ENCODE peak calls at places on chromosomes 7 and 10, in six cellular contexts. One of them, this sample, is unnamed.

GRCh38 chr7:138979226-138979979 is 1.8 kb downstream of the KIAA1549 start:
- DNase-seq in ACHN: peak; percentile 34
- DNase-seq in activated T-helper 1 cell treated with anti-CD3 and anti-CD28 coated beads, Interleukin-2, amount 50 U/mL, for 16 hours: no peak
- DNase-seq in NCI-H748 treated with DMSO at 0.1 percent for 48 hours: no peak
- DNase-seq in hepatocyte: no peak
- DNase-seq in pancreas: no peak
- DNase-seq in this sample: peak; percentile 15

GRCh38 chr7:107047902-107048782 is 3.6 kb downstream of the PRKAR2B start:
- DNase-seq in ACHN: no peak
- DNase-seq in activated T-helper 1 cell treated with anti-CD3 and anti-CD28 coated beads, Interleukin-2, amount 50 U/mL, for 16 hours: no peak
- DNase-seq in NCI-H748 treated with DMSO at 0.1 percent for 48 hours: no peak
- DNase-seq in hepatocyte: no peak
- DNase-seq in pancreas: no peak
- DNase-seq in this sample: no peak

GRCh38 chr7:33243319-33243881 is 114.0 kb downstream of the BBS9 start:
- DNase-seq in ACHN: peak; percentile 69
- DNase-seq in activated T-helper 1 cell treated with anti-CD3 and anti-CD28 coated beads, Interleukin-2, amount 50 U/mL, for 16 hours: no peak
- DNase-seq in NCI-H748 treated with DMSO at 0.1 percent for 48 hours: peak; percentile 53
- DNase-seq in hepatocyte: peak; percentile 55
- DNase-seq in pancreas: no peak
- DNase-seq in this sample: no peak

GRCh38 chr10:119491941-119492340 is 50.6 kb downstream of the RGS10 start:
- DNase-seq in ACHN: no peak
- DNase-seq in activated T-helper 1 cell treated with anti-CD3 and anti-CD28 coated beads, Interleukin-2, amount 50 U/mL, for 16 hours: no peak
- DNase-seq in NCI-H748 treated with DMSO at 0.1 percent for 48 hours: no peak
- DNase-seq in hepatocyte: no peak
- DNase-seq in pancreas: no peak
- DNase-seq in this sample: no peak

GRCh38 chr10:125124114-125124486 is 36.3 kb downstream of the CTBP2 start:
- DNase-seq in ACHN: no peak
- DNase-seq in activated T-helper 1 cell treated with anti-CD3 and anti-CD28 coated beads, Interleukin-2, amount 50 U/mL, for 16 hours: no peak
- DNase-seq in NCI-H748 treated with DMSO at 0.1 percent for 48 hours: no peak
- DNase-seq in hepatocyte: no peak
- DNase-seq in pancreas: no peak
- DNase-seq in this sample: no peak

GRCh38 chr10:119256030-119256429 is 48.7 kb downstream of the GRK5 start:
- DNase-seq in ACHN: no peak
- DNase-seq in activated T-helper 1 cell treated with anti-CD3 and anti-CD28 coated beads, Interleukin-2, amount 50 U/mL, for 16 hours: no peak
- DNase-seq in NCI-H748 treated with DMSO at 0.1 percent for 48 hours: no peak
- DNase-seq in hepatocyte: no peak
- DNase-seq in pancreas: no peak
- DNase-seq in this sample: no peak

GRCh38 chr7:77565917-77566316 is 28.8 kb downstream of the PTPN12 start:
- DNase-seq in ACHN: no peak
- DNase-seq in activated T-helper 1 cell treated with anti-CD3 and anti-CD28 coated beads, Interleukin-2, amount 50 U/mL, for 16 hours: no peak
- DNase-seq in NCI-H748 treated with DMSO at 0.1 percent for 48 hours: no peak
- DNase-seq in hepatocyte: no peak
- DNase-seq in pancreas: no peak
- DNase-seq in this sample: no peak

GRCh38 chr7:24123061-24123460 is 160.9 kb upstream of the NPY start:
- DNase-seq in ACHN: no peak
- DNase-seq in activated T-helper 1 cell treated with anti-CD3 and anti-CD28 coated beads, Interleukin-2, amount 50 U/mL, for 16 hours: no peak
- DNase-seq in NCI-H748 treated with DMSO at 0.1 percent for 48 hours: no peak
- DNase-seq in hepatocyte: no peak
- DNase-seq in pancreas: no peak
- DNase-seq in this sample: no peak

GRCh38 chr7:1210321-1210978 is 22.2 kb upstream of the UNCX start:
- DNase-seq in ACHN: no peak
- DNase-seq in activated T-helper 1 cell treated with anti-CD3 and anti-CD28 coated beads, Interleukin-2, amount 50 U/mL, for 16 hours: no peak
- DNase-seq in NCI-H748 treated with DMSO at 0.1 percent for 48 hours: no peak
- DNase-seq in hepatocyte: no peak
- DNase-seq in pancreas: no peak
- DNase-seq in this sample: no peak

GRCh38 chr7:44541-44896 is 147.9 kb upstream of the FAM20C start:
- DNase-seq in ACHN: no peak
- DNase-seq in activated T-helper 1 cell treated with anti-CD3 and anti-CD28 coated beads, Interleukin-2, amount 50 U/mL, for 16 hours: no peak
- DNase-seq in NCI-H748 treated with DMSO at 0.1 percent for 48 hours: no peak
- DNase-seq in hepatocyte: no peak
- DNase-seq in pancreas: no peak
- DNase-seq in this sample: no peak

GRCh38 chr7:46715579-46715978 is 794.5 kb upstream of the IGFBP3 start:
- DNase-seq in ACHN: no peak
- DNase-seq in activated T-helper 1 cell treated with anti-CD3 and anti-CD28 coated beads, Interleukin-2, amount 50 U/mL, for 16 hours: no peak
- DNase-seq in NCI-H748 treated with DMSO at 0.1 percent for 48 hours: no peak
- DNase-seq in hepatocyte: no peak
- DNase-seq in pancreas: no peak
- DNase-seq in this sample: no peak

GRCh38 chr7:66187894-66188293 is 17.2 kb upstream of the TPST1 start:
- DNase-seq in ACHN: no peak
- DNase-seq in activated T-helper 1 cell treated with anti-CD3 and anti-CD28 coated beads, Interleukin-2, amount 50 U/mL, for 16 hours: no peak
- DNase-seq in NCI-H748 treated with DMSO at 0.1 percent for 48 hours: no peak
- DNase-seq in hepatocyte: peak; percentile 73
- DNase-seq in pancreas: no peak
- DNase-seq in this sample: no peak

GRCh38 chr10:114548662-114549061 is 109.4 kb downstream of the ABLIM1 start:
- DNase-seq in ACHN: peak; percentile 9
- DNase-seq in activated T-helper 1 cell treated with anti-CD3 and anti-CD28 coated beads, Interleukin-2, amount 50 U/mL, for 16 hours: no peak
- DNase-seq in NCI-H748 treated with DMSO at 0.1 percent for 48 hours: peak; percentile 2
- DNase-seq in hepatocyte: peak; percentile 56
- DNase-seq in pancreas: no peak
- DNase-seq in this sample: peak; percentile 8

GRCh38 chr7:64875658-64876406 is 27.2 kb upstream of the ZNF273 start:
- DNase-seq in ACHN: no peak
- DNase-seq in activated T-helper 1 cell treated with anti-CD3 and anti-CD28 coated beads, Interleukin-2, amount 50 U/mL, for 16 hours: no peak
- DNase-seq in NCI-H748 treated with DMSO at 0.1 percent for 48 hours: no peak
- DNase-seq in hepatocyte: no peak
- DNase-seq in pancreas: no peak
- DNase-seq in this sample: no peak

GRCh38 chr10:5665380-5666323 is 743 bp downstream of the ASB13 start:
- DNase-seq in ACHN: no peak
- DNase-seq in activated T-helper 1 cell treated with anti-CD3 and anti-CD28 coated beads, Interleukin-2, amount 50 U/mL, for 16 hours: no peak
- DNase-seq in NCI-H748 treated with DMSO at 0.1 percent for 48 hours: no peak
- DNase-seq in hepatocyte: peak; percentile 41
- DNase-seq in pancreas: peak; percentile 75
- DNase-seq in this sample: peak; percentile 51

This sample was measured in NCI-H526.